ENCODE peak calls at places on chromosomes 3 and 15, in seven cellular contexts. S is H1, Z is HepG2, D is HCT116, Q is SK-N-SH, A is K562, L is GM12878. O is an unnamed sample.

GRCh38 chr3:123755085-123755484 is 129.0 kb downstream of the MYLK start:
- DNase-seq in S (peak; percentile 31), Z (peak; percentile 98), D (no peak), Q (no peak), A (no peak), L (no peak), O (no peak)

GRCh38 chr15:91268510-91268909 is 168.5 kb downstream of the SV2B start:
- DNase-seq in S (peak; percentile 75), Z (no peak), D (peak; percentile 44), Q (peak; percentile 20), A (peak; percentile 71), L (no peak), O (peak; percentile 22)

GRCh38 chr15:66390670-66391069 is 4.0 kb downstream of the MAP2K1 start:
- DNase-seq in S (no peak), Z (no peak), D (no peak), Q (no peak), A (peak; percentile 27), L (peak; percentile 78), O (no peak)

GRCh38 chr3:46407976-46408375 is 917 bp downstream of the CCRL2 start:
- DNase-seq in S (no peak), Z (no peak), D (no peak), Q (no peak), A (no peak), L (no peak), O (no peak)

GRCh38 chr3:106333911-106334618 is 465.3 kb upstream of the CBLB start:
- DNase-seq in S (no peak), Z (no peak), D (no peak), Q (no peak), A (no peak), L (no peak), O (no peak)

GRCh38 chr3:49602877-49603411 is 48.7 kb downstream of the BSN start:
- DNase-seq in S (no peak), Z (no peak), D (peak; percentile 63), Q (no peak), A (no peak), L (no peak), O (no peak)

GRCh38 chr15:40103124-40103858 is 5.4 kb downstream of the BMF start:
- DNase-seq in S (peak; percentile 91), Z (no peak), D (no peak), Q (peak; percentile 91), A (no peak), L (no peak), O (no peak)

GRCh38 chr3:133843634-133844033 is 38.0 kb downstream of the SRPRB start:
- DNase-seq in S (no peak), Z (no peak), D (no peak), Q (no peak), A (peak; percentile 38), L (no peak), O (no peak)

GRCh38 chr3:108474581-108474980 is 35.8 kb downstream of the MYH15 start:
- DNase-seq in S (no peak), Z (no peak), D (no peak), Q (no peak), A (no peak), L (no peak), O (no peak)

GRCh38 chr3:16359331-16359730 is 94.3 kb downstream of the OXNAD1 start:
- DNase-seq in S (no peak), Z (no peak), D (no peak), Q (no peak), A (no peak), L (no peak), O (no peak)

GRCh38 chr3:35651888-35652287 is 12.6 kb downstream of the ARPP21 start:
- DNase-seq in S (no peak), Z (no peak), D (no peak), Q (no peak), A (no peak), L (no peak), O (no peak)

GRCh38 chr3:48738926-48739616 is 22.1 kb upstream of the IP6K2 start:
- DNase-seq in S (no peak), Z (no peak), D (no peak), Q (peak; percentile 30), A (no peak), L (no peak), O (no peak)

GRCh38 chr3:185561374-185561943 is 9.1 kb upstream of the LIPH start:
- DNase-seq in S (no peak), Z (no peak), D (no peak), Q (no peak), A (no peak), L (no peak), O (no peak)

GRCh38 chr3:155362808-155363689 is 69.6 kb upstream of the STRIT1 start:
- DNase-seq in S (peak; percentile 74), Z (no peak), D (no peak), Q (no peak), A (no peak), L (no peak), O (peak; percentile 84)

GRCh38 chr3:58537412-58538301 is 667 bp upstream of the ACOX2 start:
- DNase-seq in S (no peak), Z (peak; percentile 38), D (no peak), Q (no peak), A (no peak), L (no peak), O (no peak)

GRCh38 chr3:185631508-185632206 is 45.6 kb downstream of the SENP2 start:
- DNase-seq in S (no peak), Z (no peak), D (peak; percentile 4), Q (peak; percentile 37), A (no peak), L (no peak), O (no peak)

GRCh38 chr15:81885135-81885534 is 160.7 kb downstream of the MEX3B start:
- DNase-seq in S (no peak), Z (no peak), D (no peak), Q (no peak), A (no peak), L (no peak), O (no peak)

GRCh38 chr15:85725019-85725418 is 69.7 kb downstream of the KLHL25 start:
- DNase-seq in S (no peak), Z (no peak), D (no peak), Q (no peak), A (no peak), L (no peak), O (no peak)

GRCh38 chr3:104578558-104578957 is 788.2 kb upstream of the ALCAM start:
- DNase-seq in S (no peak), Z (no peak), D (no peak), Q (no peak), A (no peak), L (no peak), O (no peak)

GRCh38 chr15:100726426-100727190 is 124.2 kb downstream of the ASB7 start:
- DNase-seq in S (peak; percentile 35), Z (no peak), D (no peak), Q (peak; percentile 1), A (no peak), L (no peak), O (no peak)

GRCh38 chr15:100727291-100727851 is 125.0 kb downstream of the ASB7 start:
- DNase-seq in S (peak; percentile 38), Z (no peak), D (no peak), Q (peak; percentile 3), A (no peak), L (no peak), O (no peak)

GRCh38 chr15:100728371-100729201 is 126.2 kb downstream of the ASB7 start:
- DNase-seq in S (peak; percentile 39), Z (no peak), D (no peak), Q (peak; percentile 16), A (no peak), L (no peak), O (no peak)

GRCh38 chr15:100725121-100726069 is 123.0 kb downstream of the ASB7 start:
- DNase-seq in S (peak; percentile 33), Z (no peak), D (no peak), Q (peak; percentile 8), A (no peak), L (no peak), O (no peak)

GRCh38 chr15:100726070-100726420 is 123.7 kb downstream of the ASB7 start:
- DNase-seq in S (peak; percentile 11), Z (no peak), D (no peak), Q (peak; percentile 9), A (no peak), L (no peak), O (no peak)
- TF ChIP-seq YY1 in S (no peak), Z (no peak), D (no peak), Q (no peak), A (no peak), L (no peak), O (no peak)

DNA sequence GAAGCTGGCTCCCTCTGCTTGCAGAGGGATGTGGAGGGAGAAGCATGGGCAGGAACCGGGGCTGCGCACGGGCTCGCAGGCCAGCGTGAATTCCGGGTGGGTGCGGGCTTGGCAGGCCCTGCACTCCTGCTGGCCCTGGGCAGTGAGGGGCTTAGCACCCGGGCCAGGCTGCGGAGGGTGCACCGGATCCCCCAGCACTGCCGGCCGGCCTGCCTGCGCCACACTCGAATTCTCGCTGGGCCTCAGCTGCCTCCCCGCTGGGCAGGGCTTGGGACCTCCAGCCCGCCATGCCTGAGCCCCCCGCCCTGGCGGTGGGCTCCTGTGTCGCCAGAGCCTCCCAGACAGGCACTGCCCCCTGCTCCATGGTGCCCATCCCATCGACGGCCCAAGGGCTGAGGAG is 47.6 kb upstream of the SPATA12 start:
- DNase-seq in S (no peak), Z (no peak), D (no peak), Q (no peak), A (no peak), L (no peak), O (no peak)
- H3K4me1 ChIP-seq in S (peaks cover 11% of the 10 kb centered on the region), Z (peaks cover 15% of the 10 kb centered on the region), D (peaks cover 35% of the 10 kb centered on the region), Q (peaks cover 19% of the 10 kb centered on the region), A (peaks cover 14% of the 10 kb centered on the region), L (peaks cover 20% of the 10 kb centered on the region), O (peaks cover 8% of the 10 kb centered on the region)

DNA sequence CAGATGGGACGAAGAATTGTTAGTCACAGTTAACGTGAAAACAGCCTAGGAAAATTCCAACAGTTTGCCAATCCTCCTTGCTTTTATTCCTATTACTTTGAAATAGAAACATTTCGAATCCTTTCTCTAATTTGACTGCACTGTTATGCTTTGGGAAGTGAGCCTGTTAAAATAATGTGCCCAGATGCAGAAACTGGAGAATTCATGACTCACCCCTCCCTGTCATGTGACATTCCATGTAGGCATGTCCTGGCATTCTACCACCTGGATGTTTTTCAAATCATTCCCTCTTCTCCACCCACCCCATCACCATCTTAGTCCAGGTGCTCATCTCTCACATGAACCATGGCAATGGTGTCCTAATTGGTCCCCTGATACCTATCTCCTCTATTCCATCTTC is 107.3 kb downstream of the MINAR1 start:
- DNase-seq in S (no peak), Z (no peak), D (no peak), Q (no peak), A (no peak), L (no peak), O (no peak)
- TF ChIP-seq YY1 in S (no peak), Z (no peak), D (no peak), Q (no peak), A (no peak), L (no peak), O (no peak)

GRCh38 chr3:52896613-52897012 is 735 bp downstream of the STIMATE start:
- DNase-seq in S (no peak), Z (no peak), D (no peak), Q (peak; percentile 32), A (no peak), L (no peak), O (peak; percentile 30)

GRCh38 chr3:52892625-52893311 is 4.6 kb downstream of the STIMATE start:
- DNase-seq in S (no peak), Z (no peak), D (no peak), Q (no peak), A (no peak), L (peak; percentile 41), O (no peak)

GRCh38 chr3:52895416-52895815 is 1.9 kb downstream of the STIMATE start:
- DNase-seq in S (no peak), Z (no peak), D (no peak), Q (no peak), A (no peak), L (no peak), O (no peak)

GRCh38 chr3:52893723-52894122 is 3.6 kb downstream of the STIMATE start:
- DNase-seq in S (no peak), Z (peak; percentile 82), D (no peak), Q (no peak), A (no peak), L (no peak), O (no peak)

GRCh38 chr3:52894756-52895155 is 2.6 kb downstream of the STIMATE start:
- DNase-seq in S (no peak), Z (no peak), D (no peak), Q (no peak), A (no peak), L (no peak), O (no peak)
- H3K4me1 ChIP-seq in S (no peaks in the 10 kb centered on the region), Z (peaks cover 66% of the 10 kb centered on the region), D (no peaks in the 10 kb centered on the region), Q (no peaks in the 10 kb centered on the region), A (peaks cover 14% of the 10 kb centered on the region), L (peaks cover 28% of the 10 kb centered on the region), O (peaks cover 3% of the 10 kb centered on the region)

O was measured in NT2/D1.